ENCODE peak calls at places on chromosomes 1 and 21, in eight cellular contexts. U is nephron progenitor cell; D is HEK293T; Q is neural progenitor cell; X is PC-9; W is ELR; S is stimulated activated naive CD4-positive, alpha-beta T cell treated with Interleukin-2 at 50 U/mL for 16 hours; V is activated T-helper 1 cell treated with Interleukin-2 at 50 U/mL for 16 hours. Y is an unnamed sample.
A peak's percentile ranks its signal among the peaks of the same experiment; 100 is the strongest.

GRCh38 chr1:147515046-147515869 is 26.0 kb upstream of the BCL9 start:
- DNase-seq in U (no peak), D (peak; percentile 66), Q (no peak), X (peak; percentile 48), W (peak; percentile 41), S (no peak), V (no peak), Y (no peak)

GRCh38 chr1:216686860-216687545 is 36.2 kb downstream of the ESRRG start:
- DNase-seq in U (no peak), D (peak; percentile 19), Q (peak; percentile 27), X (no peak), W (peak; percentile 19), S (no peak), V (no peak), Y (no peak)

GRCh38 chr1:32977546-32978087 is 13.0 kb upstream of the RNF19B start:
- DNase-seq in U (no peak), D (no peak), Q (no peak), X (no peak), W (no peak), S (no peak), V (no peak), Y (no peak)

GRCh38 chr1:184533049-184533448 is 146.2 kb downstream of the C1orf21 start:
- DNase-seq in U (no peak), D (no peak), Q (no peak), X (no peak), W (no peak), S (no peak), V (no peak), Y (no peak)

GRCh38 chr1:61070054-61070453 is 12.3 kb upstream of the NFIA start:
- DNase-seq in U (no peak), D (no peak), Q (no peak), X (no peak), W (no peak), S (no peak), V (no peak), Y (no peak)

GRCh38 chr1:36187800-36188593 is 32.0 kb downstream of the MAP7D1 start:
- DNase-seq in U (peak; percentile 73), D (peak; percentile 85), Q (peak; percentile 92), X (peak; percentile 88), W (peak; percentile 93), S (peak; percentile 69), V (peak; percentile 68), Y (peak; percentile 85)

GRCh38 chr1:221149111-221149510 is 269.9 kb downstream of the HLX start:
- DNase-seq in U (no peak), D (no peak), Q (no peak), X (no peak), W (no peak), S (no peak), V (no peak), Y (no peak)

GRCh38 chr1:3924871-3925655 is 25.0 kb upstream of the C1orf174 start:
- DNase-seq in U (no peak), D (no peak), Q (no peak), X (no peak), W (peak; percentile 5), S (no peak), V (no peak), Y (no peak)

GRCh38 chr21:42475526-42476492 is 20.2 kb downstream of the RSPH1 start:
- DNase-seq in U (no peak), D (no peak), Q (no peak), X (no peak), W (no peak), S (no peak), V (no peak), Y (no peak)

GRCh38 chr21:44478124-44478800 is 23.0 kb downstream of the LRRC3 start:
- DNase-seq in U (no peak), D (no peak), Q (no peak), X (no peak), W (no peak), S (no peak), V (no peak), Y (no peak)

GRCh38 chr1:54871275-54872040 is 15.5 kb downstream of the DHCR24 start:
- DNase-seq in U (no peak), D (no peak), Q (no peak), X (no peak), W (no peak), S (no peak), V (no peak), Y (no peak)

GRCh38 chr1:162147760-162148159 is 78.3 kb downstream of the NOS1AP start:
- DNase-seq in U (no peak), D (no peak), Q (peak; percentile 58), X (no peak), W (no peak), S (no peak), V (no peak), Y (no peak)

GRCh38 chr1:246794261-246795093 is 70.3 kb downstream of the SCCPDH start:
- DNase-seq in U (peak; percentile 28), D (no peak), Q (peak; percentile 26), X (peak; percentile 45), W (peak; percentile 79), S (no peak), V (no peak), Y (no peak)

GRCh38 chr1:39898648-39899603 is 2.8 kb downstream of the MYCL start:
- DNase-seq in U (peak; percentile 77), D (peak; percentile 88), Q (peak; percentile 94), X (peak; percentile 54), W (peak; percentile 65), S (no peak), V (no peak), Y (no peak)

GRCh38 chr1:97123717-97124446 is 402.3 kb downstream of the PTBP2 start:
- DNase-seq in U (no peak), D (no peak), Q (no peak), X (no peak), W (no peak), S (no peak), V (no peak), Y (no peak)

GRCh38 chr1:59765036-59765730 is 49.6 kb upstream of the HOOK1 start:
- DNase-seq in U (no peak), D (no peak), Q (no peak), X (no peak), W (no peak), S (no peak), V (no peak), Y (no peak)

GRCh38 chr21:16841917-16842316 is 670.9 kb upstream of the CXADR start:
- DNase-seq in U (no peak), D (no peak), Q (no peak), X (no peak), W (no peak), S (no peak), V (no peak), Y (no peak)

GRCh38 chr1:3065797-3066196 is 3.2 kb upstream of the PRDM16 start:
- DNase-seq in U (no peak), D (no peak), Q (no peak), X (no peak), W (no peak), S (no peak), V (no peak), Y (no peak)

GRCh38 chr1:29639741-29640427 is 403.6 kb downstream of the PTPRU start:
- DNase-seq in U (no peak), D (no peak), Q (no peak), X (peak; percentile 85), W (peak; percentile 92), S (no peak), V (no peak), Y (no peak)

GRCh38 chr1:84825161-84825560 is 67.8 kb downstream of the LPAR3 start:
- DNase-seq in U (no peak), D (no peak), Q (no peak), X (no peak), W (no peak), S (no peak), V (no peak), Y (no peak)

GRCh38 chr21:40687625-40688024 is 159.3 kb downstream of the DSCAM start:
- DNase-seq in U (no peak), D (no peak), Q (no peak), X (no peak), W (no peak), S (no peak), V (no peak), Y (no peak)

GRCh38 chr1:206435450-206435849 is 34.8 kb upstream of the IKBKE start:
- DNase-seq in U (no peak), D (no peak), Q (no peak), X (no peak), W (peak; percentile 70), S (no peak), V (no peak), Y (peak; percentile 30)

GRCh38 chr1:54649921-54650320 is 8.3 kb downstream of the MROH7 start:
- DNase-seq in U (no peak), D (peak; percentile 5), Q (no peak), X (no peak), W (no peak), S (no peak), V (no peak), Y (no peak)

GRCh38 chr1:157189096-157189495 is 50.9 kb upstream of the ETV3 start:
- DNase-seq in U (no peak), D (no peak), Q (no peak), X (no peak), W (no peak), S (no peak), V (no peak), Y (no peak)

GRCh38 chr1:118247593-118247992 is 62.6 kb upstream of the SPAG17 start:
- DNase-seq in U (no peak), D (peak; percentile 46), Q (peak; percentile 60), X (no peak), W (peak; percentile 17), S (no peak), V (no peak), Y (no peak)

GRCh38 chr21:39217356-39218081 is 34.3 kb upstream of the PSMG1 start:
- DNase-seq in U (no peak), D (no peak), Q (no peak), X (no peak), W (no peak), S (no peak), V (no peak), Y (no peak)

GRCh38 chr1:92784051-92784638 is 763 bp downstream of the EVI5 start:
- DNase-seq in U (no peak), D (peak; percentile 25), Q (peak; percentile 43), X (no peak), W (peak; percentile 87), S (peak; percentile 6), V (no peak), Y (peak; percentile 80)

GRCh38 chr1:6850537-6850936 is 65.3 kb downstream of the CAMTA1 start:
- DNase-seq in U (no peak), D (no peak), Q (no peak), X (no peak), W (no peak), S (no peak), V (no peak), Y (no peak)

GRCh38 chr1:228073870-228074545 is 8.5 kb upstream of the ARF1 start:
- DNase-seq in U (peak; percentile 36), D (peak; percentile 41), Q (peak; percentile 79), X (no peak), W (peak; percentile 34), S (no peak), V (no peak), Y (no peak)

GRCh38 chr1:99652881-99653281 is 7.0 kb downstream of the PALMD start:
- DNase-seq in U (no peak), D (no peak), Q (peak; percentile 88), X (no peak), W (no peak), S (no peak), V (no peak), Y (no peak)

GRCh38 chr1:2541619-2542246 is 11.7 kb upstream of the HES5 start:
- DNase-seq in U (no peak), D (no peak), Q (no peak), X (peak; percentile 77), W (no peak), S (no peak), V (no peak), Y (no peak)

GRCh38 chr1:245790441-245790840 is 635.7 kb downstream of the KIF26B start:
- DNase-seq in U (no peak), D (no peak), Q (no peak), X (no peak), W (peak; percentile 48), S (no peak), V (no peak), Y (no peak)

GRCh38 chr1:108657701-108658100 is 3.2 kb downstream of the HENMT1 start:
- DNase-seq in U (no peak), D (no peak), Q (no peak), X (no peak), W (peak; percentile 39), S (no peak), V (no peak), Y (no peak)

GRCh38 chr1:5509664-5510452 is 482.4 kb downstream of the NPHP4 start:
- DNase-seq in U (peak; percentile 87), D (peak; percentile 70), Q (peak; percentile 71), X (peak; percentile 49), W (peak; percentile 36), S (peak; percentile 39), V (peak; percentile 49), Y (peak; percentile 49)

Y was measured in T-helper 2 cell.